ENCODE peak calls at places on chromosomes 5 and 9, in ten cellular contexts. A is NB4, Q is WTC11, V is AG04450, W is foreskin fibroblast, D is left ventricle myocardium inferior, N is fibroblast of the aortic adventitia, L is fibroblast of lung, I is GM10248, G is A549. J is an unnamed sample.
A peak's percentile ranks its signal among the peaks of the same experiment; 100 is the strongest.

GRCh38 chr5:151592855-151593408 is 1.8 kb upstream of the FAT2 start:
- DNase-seq in V (no peak), G (no peak), N (no peak), L (no peak), I (peak; percentile 35), A (no peak), D (peak; percentile 18), W (no peak), Q (no peak), J (no peak)

GRCh38 chr5:50967388-50968039 is 301.1 kb downstream of the PARP8 start:
- DNase-seq in N (no peak), L (no peak), V (no peak), I (peak; percentile 22), D (no peak), G (no peak), A (no peak), Q (peak; percentile 28), W (no peak), J (peak; percentile 16)

GRCh38 chr5:132090107-132090506 is 16.5 kb downstream of the CSF2 start:
- DNase-seq in Q (no peak), W (peak; percentile 90), L (peak; percentile 82), G (no peak), I (no peak), V (peak; percentile 55), D (no peak), A (no peak), N (peak; percentile 80), J (no peak)

GRCh38 chr9:132411091-132411508 is 1.1 kb downstream of the CFAP77 start:
- DNase-seq in Q (peak; percentile 89), I (peak; percentile 75), V (no peak), G (peak; percentile 69), N (peak; percentile 10), A (peak; percentile 42), L (peak; percentile 17), W (peak; percentile 9), D (peak; percentile 32), J (peak; percentile 52)

GRCh38 chr5:14036514-14036913 is 92.0 kb upstream of the DNAH5 start:
- DNase-seq in W (no peak), I (no peak), N (no peak), Q (peak; percentile 17), V (no peak), G (peak; percentile 79), D (no peak), L (peak; percentile 28), A (no peak), J (no peak)

GRCh38 chr5:90690317-90690716 is 131.7 kb downstream of the ADGRV1 start:
- DNase-seq in D (no peak), G (no peak), V (no peak), I (no peak), L (no peak), N (no peak), W (no peak), Q (no peak), A (peak; percentile 5), J (no peak)

GRCh38 chr5:131635755-131636479 is 888 bp upstream of the RAPGEF6 start:
- DNase-seq in G (peak; percentile 17), D (no peak), N (no peak), W (no peak), A (peak; percentile 45), I (no peak), Q (peak; percentile 25), V (no peak), L (no peak), J (peak; percentile 18)

GRCh38 chr9:133237271-133237731 is 28.3 kb upstream of the OBP2B start:
- DNase-seq in A (no peak), N (peak; percentile 14), Q (no peak), V (no peak), I (no peak), D (no peak), W (no peak), L (no peak), G (no peak), J (no peak)

DNA sequence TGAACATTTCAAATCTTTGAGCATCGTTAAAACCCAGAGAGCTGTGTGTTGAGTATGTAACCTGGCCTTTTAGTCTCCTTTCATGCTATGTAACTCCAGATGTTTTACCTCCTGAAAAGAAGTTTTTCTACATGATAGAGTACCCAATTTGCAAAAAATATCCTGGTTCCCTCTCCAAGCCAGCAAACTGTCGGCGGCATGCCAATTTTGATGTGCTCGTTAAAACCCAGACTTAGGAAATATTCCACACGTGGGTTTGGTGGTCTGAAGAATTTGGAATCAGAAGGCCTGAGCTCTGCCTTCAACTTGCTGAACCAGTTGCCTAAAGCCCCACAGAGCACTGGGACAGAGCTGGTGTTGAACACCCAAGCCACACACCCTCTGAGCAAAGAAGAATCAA is 97.9 kb upstream of the ALDH1B1 start:
- DNase-seq in G (no peak), V (no peak), N (peak; percentile 17), W (no peak), Q (no peak), L (no peak), A (no peak), D (no peak), I (no peak), J (no peak)
- TF ChIP-seq CTCF in G (no peak), V (no peak), N (no peak), W (no peak), Q (no peak), L (no peak), A (no peak), D (no peak), I (no peak), J (no peak)

GRCh38 chr9:1606253-1606652 is 408.9 kb upstream of the SMARCA2 start:
- DNase-seq in A (peak; percentile 51), W (no peak), I (no peak), L (no peak), G (no peak), Q (no peak), D (no peak), V (no peak), N (no peak), J (no peak)

GRCh38 chr9:1599961-1600360 is 415.2 kb upstream of the SMARCA2 start:
- DNase-seq in G (no peak), W (no peak), D (no peak), V (no peak), A (no peak), Q (no peak), L (no peak), N (no peak), I (no peak), J (no peak)

DNA sequence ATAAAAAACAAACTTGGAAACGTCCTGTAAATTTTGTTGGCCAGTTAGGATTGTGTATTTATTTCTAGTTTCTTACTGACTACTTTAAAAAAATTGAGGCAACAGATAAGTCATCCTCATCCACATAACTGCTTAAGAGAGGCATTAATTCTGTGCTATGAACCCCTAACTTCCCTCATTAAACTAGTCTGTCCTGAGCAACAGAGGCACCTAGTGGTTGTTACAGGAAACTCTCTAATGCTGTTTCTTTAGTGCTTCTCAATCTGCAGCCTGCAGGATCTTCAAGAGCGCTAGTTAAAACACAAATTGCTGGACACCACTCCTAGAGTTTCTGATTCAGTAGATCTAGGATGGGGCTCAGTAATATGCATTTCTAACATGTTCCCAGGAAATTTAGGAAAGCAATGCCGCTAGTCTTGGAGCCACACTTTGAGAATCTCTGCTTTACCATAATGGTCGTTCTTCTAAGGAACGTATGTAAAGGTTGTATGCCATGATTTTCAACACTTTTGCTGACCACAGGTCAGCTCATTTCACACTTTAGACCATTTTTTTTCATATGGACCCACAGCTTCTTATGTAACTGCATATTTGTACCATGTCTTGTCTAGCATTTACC is 410.1 kb upstream of the SMARCA2 start:
- DNase-seq in N (peak; percentile 12), L (peak; percentile 32), D (no peak), V (no peak), A (peak; percentile 70), I (peak; percentile 47), W (no peak), Q (no peak), G (no peak), J (no peak)
- TF ChIP-seq CTCF in N (peak; percentile 42), L (peak; percentile 59), D (peak; percentile 42), V (peak; percentile 21), A (peak; percentile 86), I (peak; percentile 58), W (peak; percentile 48), Q (peak; percentile 49), G (no peak), J (peak; percentile 73)

DNA sequence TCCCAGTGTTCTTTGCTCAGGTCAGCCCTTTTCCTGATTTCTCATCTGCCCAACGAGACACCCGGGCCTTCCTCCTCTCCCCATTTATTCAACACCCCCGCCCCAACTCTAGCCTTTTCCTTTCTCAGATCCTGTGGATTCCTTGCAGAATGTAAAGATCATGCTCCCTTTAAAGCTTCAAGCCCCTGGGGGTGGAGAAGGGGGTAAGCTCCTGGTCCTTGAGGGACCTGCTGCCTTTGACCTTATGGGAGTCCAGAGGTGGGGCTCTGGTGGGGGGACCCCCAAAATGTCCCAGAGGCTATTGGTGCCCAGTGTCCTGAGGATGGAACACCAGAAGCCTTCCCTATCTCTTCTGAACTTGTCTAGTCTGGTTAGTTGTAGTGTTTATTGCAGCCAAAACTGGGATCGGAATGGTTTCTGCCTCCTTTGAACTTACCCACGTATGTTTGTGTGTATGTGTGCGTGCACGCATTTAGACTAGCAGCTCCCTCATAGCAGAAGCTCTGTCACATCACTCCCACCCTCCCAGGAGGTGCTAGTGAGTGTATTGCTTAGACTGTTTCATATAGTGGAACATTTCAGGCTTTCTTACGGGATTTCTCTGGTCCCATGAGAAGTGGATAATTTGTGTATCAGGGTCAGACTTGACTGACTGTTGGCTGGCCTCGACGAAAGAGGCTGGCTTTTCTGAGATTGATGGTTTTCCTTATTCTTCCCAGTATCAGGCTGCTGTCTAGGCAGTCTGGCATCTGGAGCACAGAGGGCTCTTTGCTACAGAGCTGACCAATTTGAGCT is 1.1 kb downstream of the GALNT10 start:
- DNase-seq in A (peak; percentile 21), N (peak; percentile 54), V (no peak), Q (no peak), W (no peak), G (no peak), I (no peak), L (peak; percentile 46), D (no peak), J (no peak)
- TF ChIP-seq CTCF in A (no peak), N (peak; percentile 24), V (peak; percentile 10), Q (no peak), W (peak; percentile 7), G (no peak), I (no peak), L (peak; percentile 6), D (no peak), J (no peak)

GRCh38 chr5:35656721-35657120 is 39.1 kb downstream of the SPEF2 start:
- DNase-seq in D (no peak), V (peak; percentile 33), Q (no peak), W (peak; percentile 22), L (no peak), I (no peak), G (no peak), A (no peak), N (peak; percentile 1), J (no peak)

GRCh38 chr5:35647712-35648111 is 30.0 kb downstream of the SPEF2 start:
- DNase-seq in I (no peak), W (no peak), D (no peak), N (no peak), A (no peak), L (no peak), Q (no peak), V (no peak), G (no peak), J (no peak)

GRCh38 chr5:35647128-35647527 is 29.5 kb downstream of the SPEF2 start:
- DNase-seq in I (no peak), W (no peak), A (no peak), G (no peak), V (no peak), Q (no peak), D (no peak), N (no peak), L (no peak), J (no peak)

DNA sequence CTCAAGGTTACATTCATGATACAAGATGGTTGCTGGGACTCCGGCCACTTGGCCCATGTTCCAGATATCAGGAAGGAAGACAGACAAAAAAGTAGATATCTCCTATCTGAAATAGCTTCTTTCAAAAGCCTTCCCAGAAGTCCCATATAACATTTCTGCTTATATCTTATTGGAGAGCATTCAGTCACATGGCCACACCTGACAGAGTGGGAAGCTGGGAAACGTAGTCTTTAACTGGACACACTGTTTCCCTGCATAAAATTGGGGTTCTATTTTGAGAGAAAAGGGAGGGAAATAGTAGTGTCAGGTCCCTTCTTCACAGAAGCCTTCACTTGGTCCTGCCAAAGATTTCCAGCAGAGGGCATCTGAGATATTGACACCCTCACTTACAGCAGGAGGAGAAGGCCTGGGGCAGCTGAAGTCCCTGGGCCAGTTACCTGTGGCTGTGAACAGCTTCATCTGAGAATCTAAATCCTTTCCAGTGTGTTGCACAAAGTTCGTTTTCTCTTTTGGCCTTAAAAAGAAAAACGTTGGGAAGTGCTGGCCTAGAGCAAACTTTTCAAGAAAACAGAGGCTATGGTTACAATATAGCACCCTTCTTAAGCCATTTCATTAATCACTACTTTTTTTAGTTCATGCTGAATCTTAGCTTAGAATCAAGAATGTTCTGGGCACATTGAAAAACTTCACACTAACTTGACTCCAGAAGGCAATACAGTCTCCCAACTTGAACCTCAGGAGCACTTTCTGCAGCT is 33.5 kb downstream of the SPEF2 start:
- DNase-seq in D (no peak), A (peak; percentile 35), L (peak; percentile 56), V (peak; percentile 21), G (peak; percentile 5), Q (peak; percentile 59), W (peak; percentile 39), N (peak; percentile 10), I (peak; percentile 17), J (peak; percentile 25)
- TF ChIP-seq CTCF in D (peak; percentile 52), A (peak; percentile 48), L (peak; percentile 60), V (peak; percentile 73), G (peak; percentile 46), Q (peak; percentile 17), W (peak; percentile 60), N (peak; percentile 32), I (peak; percentile 58), J (peak; percentile 56)

J was measured in neural crest cell.